ENCODE peak calls at places on chromosome 1, in eight cellular contexts. I is tibial nerve, F is T-helper 2 cell, B is hippocampal formation, L is progenitor cell of endocrine pancreas, U is GDM1, O is mucosa of gallbladder, E is HL-60. Q is an unnamed sample.

GRCh38 chr1:41482001-41482765 is 2.3 kb downstream of the EDN2 start:
- DNase-seq in L (no peak), B (no peak), O (peak; percentile 83), E (no peak), F (no peak), I (no peak), U (no peak), Q (no peak)

GRCh38 chr1:183877321-183877720 is 72.4 kb downstream of the RGL1 start:
- DNase-seq in F (no peak), U (no peak), L (no peak), E (no peak), B (peak; percentile 45), I (peak; percentile 66), O (peak; percentile 43), Q (no peak)

GRCh38 chr1:33654267-33654832 is 181.9 kb downstream of the ZSCAN20 start:
- DNase-seq in U (no peak), B (no peak), I (no peak), E (peak; percentile 9), O (no peak), L (no peak), F (no peak), Q (no peak)

GRCh38 chr1:158037008-158037875 is 43.8 kb downstream of the KIRREL1 start:
- DNase-seq in L (no peak), I (no peak), U (no peak), O (no peak), F (no peak), B (no peak), E (no peak), Q (no peak)

GRCh38 chr1:30818568-30819243 is 61.1 kb upstream of the LAPTM5 start:
- DNase-seq in I (no peak), E (no peak), O (no peak), B (no peak), U (no peak), F (no peak), L (no peak), Q (no peak)

GRCh38 chr1:205907794-205908193 is 35.5 kb downstream of the SLC26A9 start:
- DNase-seq in E (no peak), U (no peak), B (no peak), O (no peak), F (no peak), I (no peak), L (no peak), Q (no peak)

GRCh38 chr1:12709696-12710095 is 6.2 kb upstream of the AADACL3 start:
- DNase-seq in O (no peak), U (no peak), L (no peak), B (no peak), F (no peak), E (no peak), I (no peak), Q (no peak)

GRCh38 chr1:97832490-97832889 is 88.3 kb downstream of the DPYD start:
- DNase-seq in I (no peak), L (no peak), E (no peak), F (no peak), U (no peak), O (no peak), B (no peak), Q (no peak)

GRCh38 chr1:29783501-29784275 is 547.4 kb downstream of the PTPRU start:
- DNase-seq in L (no peak), U (no peak), E (no peak), F (no peak), B (no peak), I (no peak), O (peak; percentile 4), Q (no peak)

GRCh38 chr1:23878668-23879067 is 10.6 kb upstream of the FUCA1 start:
- DNase-seq in F (no peak), O (no peak), B (no peak), L (no peak), I (no peak), U (no peak), E (no peak), Q (no peak)

GRCh38 chr1:63793741-63794240 is 20.0 kb downstream of the ROR1 start:
- DNase-seq in F (no peak), U (no peak), E (no peak), O (no peak), B (no peak), I (no peak), L (no peak), Q (no peak)

GRCh38 chr1:101051688-101052638 is 26.4 kb upstream of the DPH5 start:
- DNase-seq in F (no peak), U (no peak), B (no peak), I (no peak), O (no peak), E (no peak), L (no peak), Q (no peak)

Q was measured in substantia nigra.